ENCODE peak calls at places on chromosome X, in eight cellular contexts. I, G, D, W, A, B, M and R are unnamed samples.

GRCh38 chrX:12007881-12008280 is 130.4 kb upstream of the FRMPD4 start:
- DNase-seq in I (peak; percentile 75), G (peak; percentile 68), D (no peak), W (no peak), A (peak; percentile 84), B (no peak), M (no peak), R (no peak)

GRCh38 chrX:46628406-46629371 is 55.1 kb downstream of the CHST7 start:
- DNase-seq in I (no peak), G (no peak), D (no peak), W (peak; percentile 91), A (peak; percentile 62), B (no peak), M (peak; percentile 77), R (no peak)

GRCh38 chrX:14529288-14529989 is at the start of gene GLRA2:
- DNase-seq in I (peak; percentile 18), G (peak; percentile 1), D (peak; percentile 82), W (no peak), A (peak; percentile 13), B (peak; percentile 14), M (no peak), R (no peak)

GRCh38 chrX:125765347-125765746 is 400.7 kb downstream of the DCAF12L2 start:
- DNase-seq in I (no peak), G (no peak), D (no peak), W (no peak), A (no peak), B (no peak), M (no peak), R (no peak)

GRCh38 chrX:43655961-43656494 is at the start of gene MAOA:
- DNase-seq in I (peak; percentile 38), G (no peak), D (peak; percentile 66), W (peak; percentile 97), A (no peak), B (peak; percentile 86), M (no peak), R (peak; percentile 94)

GRCh38 chrX:124228849-124229248 is 103.6 kb upstream of the TEX13D start:
- DNase-seq in I (no peak), G (no peak), D (peak; percentile 9), W (no peak), A (no peak), B (no peak), M (no peak), R (no peak)

GRCh38 chrX:72001906-72002305 is 91.3 kb downstream of the NHSL2 start:
- DNase-seq in I (no peak), G (no peak), D (no peak), W (peak; percentile 18), A (no peak), B (no peak), M (no peak), R (no peak)

GRCh38 chrX:53089224-53089842 is 4.6 kb upstream of the KANTR start:
- DNase-seq in I (no peak), G (peak; percentile 64), D (peak; percentile 52), W (no peak), A (peak; percentile 68), B (no peak), M (no peak), R (no peak)

GRCh38 chrX:50430917-50431316 is 39.7 kb downstream of the DGKK start:
- DNase-seq in I (no peak), G (no peak), D (no peak), W (no peak), A (no peak), B (no peak), M (no peak), R (no peak)

GRCh38 chrX:30653415-30654131 is at the start of gene GK:
- DNase-seq in I (no peak), G (no peak), D (peak; percentile 39), W (peak; percentile 86), A (peak; percentile 12), B (no peak), M (peak; percentile 62), R (no peak)

GRCh38 chrX:128156204-128156603 is 104.0 kb upstream of the ACTRT1 start:
- DNase-seq in I (no peak), G (no peak), D (no peak), W (no peak), A (no peak), B (no peak), M (no peak), R (no peak)

GRCh38 chrX:42886519-42886918 is 108.6 kb upstream of the PPP1R2C start:
- DNase-seq in I (no peak), G (no peak), D (no peak), W (no peak), A (no peak), B (no peak), M (no peak), R (no peak)

GRCh38 chrX:44306336-44306735 is 37.1 kb downstream of the EFHC2 start:
- DNase-seq in I (peak; percentile 54), G (peak; percentile 9), D (no peak), W (no peak), A (peak; percentile 20), B (no peak), M (no peak), R (no peak)

GRCh38 chrX:118802857-118803256 is 20.8 kb upstream of the ZCCHC12 start:
- DNase-seq in I (no peak), G (no peak), D (no peak), W (no peak), A (peak; percentile 35), B (no peak), M (no peak), R (no peak)

GRCh38 chrX:19513383-19513782 is 1.9 kb downstream of the MAP3K15 start:
- DNase-seq in I (no peak), G (no peak), D (peak; percentile 40), W (peak; percentile 78), A (peak; percentile 4), B (no peak), M (no peak), R (no peak)

GRCh38 chrX:112630187-112630586 is 49.6 kb downstream of the LHFPL1 start:
- DNase-seq in I (no peak), G (no peak), D (no peak), W (no peak), A (no peak), B (no peak), M (no peak), R (no peak)

GRCh38 chrX:54891573-54891972 is 29.1 kb upstream of the TRO start:
- DNase-seq in I (peak; percentile 0), G (peak; percentile 26), D (peak; percentile 54), W (no peak), A (peak; percentile 28), B (no peak), M (no peak), R (no peak)

GRCh38 chrX:15623074-15623473 is 22.3 kb upstream of the ACE2 start:
- DNase-seq in I (no peak), G (no peak), D (no peak), W (no peak), A (no peak), B (no peak), M (no peak), R (no peak)

GRCh38 chrX:141787655-141788054 is 50.5 kb upstream of the MAGEC3 start:
- DNase-seq in I (no peak), G (no peak), D (no peak), W (no peak), A (no peak), B (peak; percentile 10), M (no peak), R (no peak)

GRCh38 chrX:53595266-53595810 is 91.2 kb downstream of the HUWE1 start:
- DNase-seq in I (no peak), G (no peak), D (no peak), W (no peak), A (no peak), B (no peak), M (no peak), R (no peak)

GRCh38 chrX:136629084-136629750 is 18.7 kb upstream of the CD40LG start:
- DNase-seq in I (no peak), G (no peak), D (no peak), W (no peak), A (no peak), B (no peak), M (no peak), R (no peak)

GRCh38 chrX:155188786-155189185 is 27.5 kb upstream of the VBP1 start:
- DNase-seq in I (no peak), G (no peak), D (no peak), W (no peak), A (no peak), B (no peak), M (no peak), R (no peak)

GRCh38 chrX:18944482-18944881 is 39.4 kb downstream of the PHKA2 start:
- DNase-seq in I (no peak), G (no peak), D (no peak), W (peak; percentile 34), A (no peak), B (no peak), M (no peak), R (no peak)

DNA sequence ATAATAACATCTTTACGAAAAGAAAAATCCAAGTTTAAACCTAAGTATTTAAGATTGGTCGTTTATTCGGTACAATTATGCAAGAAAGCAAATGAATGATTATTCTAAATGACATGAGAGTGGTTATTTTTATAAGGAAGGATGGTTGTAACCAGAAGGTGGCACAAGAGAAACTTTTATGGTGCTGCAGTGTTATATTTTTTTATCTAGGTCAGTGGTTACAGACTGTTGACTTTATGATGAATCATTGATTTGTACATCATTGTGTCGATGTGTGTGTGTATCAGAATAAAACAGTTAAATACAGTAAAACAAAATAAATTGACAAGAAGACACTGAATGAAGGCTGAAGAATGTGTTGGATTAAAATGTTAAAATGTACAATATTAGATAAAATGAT is 9.8 kb downstream of the DCAF8L2 start:
- DNase-seq in I (peak; percentile 20), G (peak; percentile 42), D (no peak), W (no peak), A (peak; percentile 33), B (no peak), M (no peak), R (no peak)
- TF ChIP-seq CTCF in I (no peak), G (peak; percentile 38), D (no peak), W (no peak), A (peak; percentile 17), B (no peak), M (no peak), R (no peak)

GRCh38 chrX:40237745-40238178 is 140.0 kb upstream of the BCOR start:
- DNase-seq in I (no peak), G (no peak), D (peak; percentile 67), W (no peak), A (no peak), B (no peak), M (no peak), R (no peak)
- TF ChIP-seq CTCF in I (no peak), G (no peak), D (no peak), W (no peak), A (no peak), B (no peak), M (no peak), R (no peak)

GRCh38 chrX:38799995-38800394 is 1.3 kb upstream of the MID1IP1 start:
- DNase-seq in I (no peak), G (peak; percentile 33), D (no peak), W (no peak), A (no peak), B (no peak), M (no peak), R (no peak)
- TF ChIP-seq CTCF in I (no peak), G (peak; percentile 13), D (no peak), W (no peak), A (no peak), B (no peak), M (no peak), R (no peak)

DNA sequence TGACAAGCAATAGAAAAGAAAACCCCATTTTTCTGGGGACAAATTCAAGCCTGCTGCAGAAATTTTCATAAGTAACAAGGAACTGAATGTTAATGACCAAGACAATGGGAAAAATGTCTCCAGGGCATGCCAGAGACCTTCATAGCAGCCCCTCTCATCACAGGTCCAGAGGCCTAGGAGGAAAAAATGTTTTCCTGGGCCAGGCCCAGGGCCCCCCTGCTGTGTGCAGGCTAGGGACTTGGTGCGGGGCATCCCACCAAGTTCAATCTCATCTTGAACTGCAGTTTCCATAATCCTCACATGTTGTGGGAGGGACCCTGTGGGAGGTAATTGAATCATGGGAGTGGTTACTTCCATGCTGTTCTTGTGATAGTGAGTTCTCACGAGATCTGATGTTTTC is 211.5 kb upstream of the GRIA3 start:
- DNase-seq in I (no peak), G (no peak), D (no peak), W (no peak), A (no peak), B (peak; percentile 9), M (no peak), R (no peak)
- TF ChIP-seq CTCF in I (no peak), G (no peak), D (no peak), W (no peak), A (no peak), B (no peak), M (no peak), R (no peak)